ENCODE peak calls at places on chromosomes 6 and 20, in nine cellular contexts. One of them, this sample, is unnamed.

GRCh38 chr20:52789716-52790115 is 182.4 kb upstream of the TSHZ2 start:
- DNase-seq in right cardiac atrium: no peak
- DNase-seq in fibroblast of lung: no peak
- DNase-seq in cardiac muscle cell: no peak
- DNase-seq in CD8-positive, alpha-beta T cell: no peak
- DNase-seq in body of pancreas: no peak
- DNase-seq in psoas muscle: no peak
- DNase-seq in ascending aorta: no peak
- DNase-seq in testis: no peak
- DNase-seq in this sample: no peak

GRCh38 chr20:45405566-45406259 is 2.4 kb upstream of the DBNDD2 start:
- DNase-seq in psoas muscle: peak; percentile 63
- DNase-seq in body of pancreas: no peak
- DNase-seq in cardiac muscle cell: no peak
- DNase-seq in right cardiac atrium: peak; percentile 89
- DNase-seq in fibroblast of lung: no peak
- DNase-seq in testis: no peak
- DNase-seq in ascending aorta: peak; percentile 76
- DNase-seq in CD8-positive, alpha-beta T cell: no peak
- DNase-seq in this sample: no peak

GRCh38 chr20:60749804-60750602 is 502.1 kb upstream of the CDH4 start:
- DNase-seq in ascending aorta: no peak
- DNase-seq in fibroblast of lung: no peak
- DNase-seq in right cardiac atrium: no peak
- DNase-seq in CD8-positive, alpha-beta T cell: no peak
- DNase-seq in body of pancreas: no peak
- DNase-seq in testis: peak; percentile 81
- DNase-seq in cardiac muscle cell: no peak
- DNase-seq in psoas muscle: no peak
- DNase-seq in this sample: no peak

GRCh38 chr6:21438237-21438985 is 155.1 kb upstream of the SOX4 start:
- DNase-seq in cardiac muscle cell: no peak
- DNase-seq in fibroblast of lung: no peak
- DNase-seq in right cardiac atrium: no peak
- DNase-seq in body of pancreas: no peak
- DNase-seq in psoas muscle: no peak
- DNase-seq in testis: no peak
- DNase-seq in ascending aorta: no peak
- DNase-seq in CD8-positive, alpha-beta T cell: no peak
- DNase-seq in this sample: no peak

GRCh38 chr6:145903356-145904102 is 60.6 kb downstream of the SHPRH start:
- DNase-seq in right cardiac atrium: no peak
- DNase-seq in ascending aorta: no peak
- DNase-seq in cardiac muscle cell: peak; percentile 31
- DNase-seq in testis: no peak
- DNase-seq in body of pancreas: no peak
- DNase-seq in psoas muscle: no peak
- DNase-seq in fibroblast of lung: peak; percentile 69
- DNase-seq in CD8-positive, alpha-beta T cell: no peak
- DNase-seq in this sample: no peak

GRCh38 chr6:3291346-3291745 is 32.6 kb downstream of the PSMG4 start:
- DNase-seq in right cardiac atrium: no peak
- DNase-seq in fibroblast of lung: no peak
- DNase-seq in psoas muscle: no peak
- DNase-seq in body of pancreas: no peak
- DNase-seq in testis: no peak
- DNase-seq in cardiac muscle cell: no peak
- DNase-seq in CD8-positive, alpha-beta T cell: no peak
- DNase-seq in ascending aorta: no peak
- DNase-seq in this sample: no peak

GRCh38 chr6:1237636-1238035 is 74.3 kb upstream of the FOXQ1 start:
- DNase-seq in body of pancreas: no peak
- DNase-seq in right cardiac atrium: no peak
- DNase-seq in ascending aorta: no peak
- DNase-seq in CD8-positive, alpha-beta T cell: no peak
- DNase-seq in psoas muscle: no peak
- DNase-seq in fibroblast of lung: no peak
- DNase-seq in testis: no peak
- DNase-seq in cardiac muscle cell: no peak
- DNase-seq in this sample: no peak

GRCh38 chr20:1628621-1629020 is 8.8 kb upstream of the SIRPB1 start:
- DNase-seq in fibroblast of lung: no peak
- DNase-seq in body of pancreas: no peak
- DNase-seq in cardiac muscle cell: no peak
- DNase-seq in ascending aorta: no peak
- DNase-seq in CD8-positive, alpha-beta T cell: no peak
- DNase-seq in testis: no peak
- DNase-seq in right cardiac atrium: no peak
- DNase-seq in psoas muscle: no peak
- DNase-seq in this sample: no peak

GRCh38 chr6:85660181-85660611 is 17.5 kb upstream of the SYNCRIP start:
- DNase-seq in testis: no peak
- DNase-seq in right cardiac atrium: no peak
- DNase-seq in cardiac muscle cell: peak; percentile 86
- DNase-seq in ascending aorta: no peak
- DNase-seq in psoas muscle: peak; percentile 62
- DNase-seq in body of pancreas: no peak
- DNase-seq in fibroblast of lung: peak; percentile 87
- DNase-seq in CD8-positive, alpha-beta T cell: no peak
- DNase-seq in this sample: no peak

DNA sequence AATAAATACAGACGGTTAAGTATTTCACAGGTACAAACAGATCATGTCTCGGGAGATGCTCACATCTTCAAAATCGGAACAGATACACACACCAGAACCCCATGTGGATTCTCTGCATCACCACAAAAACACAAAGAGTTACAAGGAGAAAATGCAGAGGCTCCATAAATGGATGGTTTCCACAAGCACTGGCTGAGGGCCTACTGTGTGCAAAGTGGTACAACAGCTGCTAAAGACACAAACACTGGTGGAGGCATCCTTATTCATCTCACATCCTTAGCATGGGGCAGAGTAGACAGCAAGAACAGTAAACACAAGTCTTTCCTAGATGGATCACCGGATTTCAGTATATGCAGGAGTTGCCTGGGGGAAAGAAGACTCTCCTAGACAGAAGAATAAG is 88.8 kb downstream of the DTNBP1 start:
- DNase-seq in fibroblast of lung: no peak
- DNase-seq in ascending aorta: no peak
- DNase-seq in cardiac muscle cell: no peak
- DNase-seq in body of pancreas: no peak
- DNase-seq in psoas muscle: no peak
- DNase-seq in right cardiac atrium: no peak
- DNase-seq in CD8-positive, alpha-beta T cell: no peak
- DNase-seq in testis: no peak
- DNase-seq in this sample: no peak
- H3K27ac ChIP-seq in fibroblast of lung: no peak overlapping the region
- H3K27ac ChIP-seq in ascending aorta: no peak overlapping the region
- H3K27ac ChIP-seq in cardiac muscle cell: no peak overlapping the region
- H3K27ac ChIP-seq in body of pancreas: no peak overlapping the region
- H3K27ac ChIP-seq in psoas muscle: no peak overlapping the region
- H3K27ac ChIP-seq in right cardiac atrium: no peak overlapping the region
- H3K27ac ChIP-seq in CD8-positive, alpha-beta T cell: no peak overlapping the region
- H3K27ac ChIP-seq in testis: no peak overlapping the region
- H3K27ac ChIP-seq in this sample: no peak overlapping the region

GRCh38 chr6:154736613-154737259 is 3.5 kb downstream of the SCAF8 start:
- DNase-seq in body of pancreas: no peak
- DNase-seq in CD8-positive, alpha-beta T cell: no peak
- DNase-seq in ascending aorta: no peak
- DNase-seq in cardiac muscle cell: no peak
- DNase-seq in testis: no peak
- DNase-seq in right cardiac atrium: no peak
- DNase-seq in psoas muscle: no peak
- DNase-seq in fibroblast of lung: no peak
- DNase-seq in this sample: no peak
- H3K4me1 ChIP-seq in body of pancreas: peaks cover 76% of the 10 kb centered on the region
- H3K4me1 ChIP-seq in CD8-positive, alpha-beta T cell: peaks cover 60% of the 10 kb centered on the region
- H3K4me1 ChIP-seq in ascending aorta: peaks cover 2% of the 10 kb centered on the region
- H3K4me1 ChIP-seq in cardiac muscle cell: peaks cover 17% of the 10 kb centered on the region
- H3K4me1 ChIP-seq in testis: peaks cover 18% of the 10 kb centered on the region
- H3K4me1 ChIP-seq in right cardiac atrium: peaks cover 13% of the 10 kb centered on the region
- H3K4me1 ChIP-seq in psoas muscle: peaks cover 78% of the 10 kb centered on the region
- H3K4me1 ChIP-seq in fibroblast of lung: peaks cover 6% of the 10 kb centered on the region
- H3K4me1 ChIP-seq in this sample: peaks cover 2% of the 10 kb centered on the region

DNA sequence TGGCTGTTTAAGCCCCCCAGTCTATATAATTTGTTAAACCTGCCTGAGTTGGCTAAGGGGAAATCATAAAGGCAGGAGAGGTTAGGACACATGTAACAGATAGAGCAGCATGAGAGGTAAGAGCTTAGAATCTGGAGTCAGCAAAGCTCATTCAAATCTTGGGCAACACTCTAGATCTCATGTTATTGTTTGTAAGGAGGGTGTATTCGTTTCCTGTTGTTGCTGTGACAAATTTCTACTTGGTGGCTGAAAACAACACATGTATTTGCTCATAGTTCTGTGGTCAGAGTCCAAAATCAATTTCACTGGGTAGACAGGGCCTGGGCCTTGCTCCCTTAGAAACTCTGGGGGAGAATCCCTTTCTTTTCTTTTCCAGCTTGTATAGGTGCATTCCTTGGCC is 4.3 kb downstream of the LY86 start:
- DNase-seq in psoas muscle: no peak
- DNase-seq in body of pancreas: no peak
- DNase-seq in CD8-positive, alpha-beta T cell: no peak
- DNase-seq in testis: no peak
- DNase-seq in cardiac muscle cell: no peak
- DNase-seq in right cardiac atrium: no peak
- DNase-seq in ascending aorta: no peak
- DNase-seq in fibroblast of lung: no peak
- DNase-seq in this sample: no peak
- H3K4me3 ChIP-seq in psoas muscle: no peak overlapping the region
- H3K4me3 ChIP-seq in body of pancreas: no peak overlapping the region
- H3K4me3 ChIP-seq in CD8-positive, alpha-beta T cell: no peak overlapping the region
- H3K4me3 ChIP-seq in testis: no peak overlapping the region
- H3K4me3 ChIP-seq in cardiac muscle cell: no peak overlapping the region
- H3K4me3 ChIP-seq in right cardiac atrium: no peak overlapping the region
- H3K4me3 ChIP-seq in ascending aorta: no peak overlapping the region
- H3K4me3 ChIP-seq in fibroblast of lung: no peak overlapping the region
- H3K4me3 ChIP-seq in this sample: no peak overlapping the region

GRCh38 chr6:45297302-45297701 is 30.8 kb upstream of the RUNX2 start:
- DNase-seq in cardiac muscle cell: no peak
- DNase-seq in body of pancreas: no peak
- DNase-seq in fibroblast of lung: no peak
- DNase-seq in psoas muscle: no peak
- DNase-seq in CD8-positive, alpha-beta T cell: no peak
- DNase-seq in ascending aorta: no peak
- DNase-seq in right cardiac atrium: no peak
- DNase-seq in testis: no peak
- DNase-seq in this sample: no peak
- H3K27ac ChIP-seq in cardiac muscle cell: no peak overlapping the region
- H3K27ac ChIP-seq in body of pancreas: no peak overlapping the region
- H3K27ac ChIP-seq in fibroblast of lung: no peak overlapping the region
- H3K27ac ChIP-seq in psoas muscle: no peak overlapping the region
- H3K27ac ChIP-seq in CD8-positive, alpha-beta T cell: no peak overlapping the region
- H3K27ac ChIP-seq in ascending aorta: no peak overlapping the region
- H3K27ac ChIP-seq in right cardiac atrium: no peak overlapping the region
- H3K27ac ChIP-seq in testis: no peak overlapping the region
- H3K27ac ChIP-seq in this sample: no peak overlapping the region

DNA sequence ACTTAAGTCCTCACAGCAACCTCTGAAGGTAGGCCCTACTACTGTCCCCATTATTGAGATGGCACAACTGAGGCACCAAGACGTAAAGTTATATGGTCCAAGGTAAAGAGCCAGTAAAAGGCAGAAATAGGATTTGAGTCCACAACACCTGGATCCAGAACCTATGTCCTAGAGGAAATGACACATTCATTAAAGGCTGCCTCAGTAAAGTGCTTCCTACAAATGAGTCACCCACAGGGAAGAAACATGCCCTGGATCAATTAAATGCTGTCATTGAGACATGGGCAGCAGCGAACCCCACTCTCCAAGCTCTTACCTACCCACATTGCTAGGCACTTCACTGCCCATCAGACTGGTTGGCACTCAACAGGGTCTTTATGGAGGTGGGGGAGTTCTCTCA is 600.9 kb downstream of the PTPRT start:
- DNase-seq in body of pancreas: no peak
- DNase-seq in ascending aorta: no peak
- DNase-seq in CD8-positive, alpha-beta T cell: no peak
- DNase-seq in testis: no peak
- DNase-seq in fibroblast of lung: no peak
- DNase-seq in psoas muscle: no peak
- DNase-seq in cardiac muscle cell: no peak
- DNase-seq in right cardiac atrium: no peak
- DNase-seq in this sample: no peak
- H3K4me1 ChIP-seq in body of pancreas: peaks cover 49% of the 10 kb centered on the region
- H3K4me1 ChIP-seq in ascending aorta: no peaks in the 10 kb centered on the region
- H3K4me1 ChIP-seq in CD8-positive, alpha-beta T cell: no peaks in the 10 kb centered on the region
- H3K4me1 ChIP-seq in testis: no peaks in the 10 kb centered on the region
- H3K4me1 ChIP-seq in fibroblast of lung: no peaks in the 10 kb centered on the region
- H3K4me1 ChIP-seq in psoas muscle: no peaks in the 10 kb centered on the region
- H3K4me1 ChIP-seq in cardiac muscle cell: peaks cover 17% of the 10 kb centered on the region
- H3K4me1 ChIP-seq in right cardiac atrium: no peaks in the 10 kb centered on the region
- H3K4me1 ChIP-seq in this sample: no peaks in the 10 kb centered on the region

GRCh38 chr20:31843288-31843687 is 2.1 kb downstream of the FOXS1 start:
- DNase-seq in fibroblast of lung: no peak
- DNase-seq in ascending aorta: no peak
- DNase-seq in testis: no peak
- DNase-seq in CD8-positive, alpha-beta T cell: no peak
- DNase-seq in body of pancreas: no peak
- DNase-seq in psoas muscle: no peak
- DNase-seq in right cardiac atrium: peak; percentile 33
- DNase-seq in cardiac muscle cell: no peak
- DNase-seq in this sample: no peak
- H3K4me3 ChIP-seq in fibroblast of lung: no peak overlapping the region
- H3K4me3 ChIP-seq in ascending aorta: peak overlapping the region; percentile 70
- H3K4me3 ChIP-seq in testis: peak overlapping the region; percentile 55
- H3K4me3 ChIP-seq in CD8-positive, alpha-beta T cell: no peak overlapping the region
- H3K4me3 ChIP-seq in body of pancreas: no peak overlapping the region
- H3K4me3 ChIP-seq in psoas muscle: peak overlapping the region; percentile 53
- H3K4me3 ChIP-seq in right cardiac atrium: no peak overlapping the region
- H3K4me3 ChIP-seq in cardiac muscle cell: no peak overlapping the region
- H3K4me3 ChIP-seq in this sample: no peak overlapping the region

GRCh38 chr20:62475027-62475818 is 572 bp downstream of the GATA5 start:
- DNase-seq in CD8-positive, alpha-beta T cell: no peak
- DNase-seq in ascending aorta: no peak
- DNase-seq in right cardiac atrium: peak; percentile 81
- DNase-seq in cardiac muscle cell: no peak
- DNase-seq in body of pancreas: no peak
- DNase-seq in testis: no peak
- DNase-seq in psoas muscle: no peak
- DNase-seq in fibroblast of lung: no peak
- DNase-seq in this sample: no peak
- H3K27ac ChIP-seq in CD8-positive, alpha-beta T cell: no peak overlapping the region
- H3K27ac ChIP-seq in ascending aorta: no peak overlapping the region
- H3K27ac ChIP-seq in right cardiac atrium: no peak overlapping the region
- H3K27ac ChIP-seq in cardiac muscle cell: peak overlapping the region; percentile 85
- H3K27ac ChIP-seq in body of pancreas: no peak overlapping the region
- H3K27ac ChIP-seq in testis: peak overlapping the region; percentile 24
- H3K27ac ChIP-seq in psoas muscle: no peak overlapping the region
- H3K27ac ChIP-seq in fibroblast of lung: no peak overlapping the region
- H3K27ac ChIP-seq in this sample: no peak overlapping the region

This sample was measured in iPS DF 6.9.